ENCODE peak calls at places on chromosomes 1 and 21, in eight cellular contexts. Z, S, A, B, H, C, L and I are unnamed samples.

GRCh38 chr1:213340593-213340992 is 289.6 kb downstream of the RPS6KC1 start:
- DNase-seq in A (no peak), Z (no peak), S (no peak), B (no peak), L (no peak), H (no peak), C (no peak), I (no peak)

GRCh38 chr21:37868896-37869295 is 47.4 kb downstream of the KCNJ6 start:
- DNase-seq in A (no peak), H (no peak), S (no peak), Z (no peak), L (no peak), C (no peak), B (peak), I (no peak)

GRCh38 chr1:167289063-167289442 is 68.4 kb downstream of the POU2F1 start:
- DNase-seq in S (no peak), L (no peak), C (no peak), Z (no peak), A (no peak), B (no peak), H (no peak), I (no peak)

GRCh38 chr1:110200666-110201065 is 9.4 kb upstream of the KCNC4 start:
- DNase-seq in C (no peak), H (no peak), B (no peak), L (no peak), Z (no peak), A (no peak), S (no peak), I (no peak)

GRCh38 chr1:151986501-151987190 is 7.0 kb downstream of the S100A10 start:
- DNase-seq in L (no peak), B (no peak), A (no peak), Z (no peak), C (no peak), S (no peak), H (no peak), I (no peak)

GRCh38 chr1:181190362-181191035 is 102.0 kb downstream of the IER5 start:
- DNase-seq in B (peak), S (no peak), C (no peak), A (no peak), L (no peak), H (no peak), Z (no peak), I (no peak)

GRCh38 chr1:30522031-30523004 is 201.1 kb downstream of the MATN1 start:
- DNase-seq in L (no peak), A (no peak), B (peak), S (no peak), C (no peak), H (peak), Z (no peak), I (no peak)

GRCh38 chr1:159795534-159795933 is 6.6 kb upstream of the FCRL6 start:
- DNase-seq in L (no peak), Z (no peak), H (no peak), A (no peak), C (no peak), B (no peak), S (no peak), I (no peak)

GRCh38 chr1:64921761-64922160 is 44.6 kb downstream of the JAK1 start:
- DNase-seq in L (no peak), Z (no peak), S (no peak), A (no peak), H (no peak), C (no peak), B (peak), I (no peak)

GRCh38 chr1:166974647-166975345 is 544 bp downstream of the ILDR2 start:
- DNase-seq in H (no peak), B (no peak), L (peak), Z (no peak), C (no peak), S (peak), A (peak), I (no peak)

GRCh38 chr1:27554777-27555699 is 48.9 kb downstream of the AHDC1 start:
- DNase-seq in Z (no peak), S (no peak), H (no peak), B (no peak), A (no peak), L (no peak), C (no peak), I (no peak)

GRCh38 chr1:209335090-209335692 is 248.3 kb upstream of the CAMK1G start:
- DNase-seq in H (no peak), Z (no peak), L (peak), A (peak), B (peak), S (no peak), C (peak), I (peak)

GRCh38 chr1:21149862-21150432 is 26.8 kb downstream of the EIF4G3 start:
- DNase-seq in Z (no peak), C (peak), A (no peak), S (no peak), L (peak), H (no peak), B (peak), I (peak)

GRCh38 chr1:205977348-205978014 is 25.7 kb downstream of the RAB7B start:
- DNase-seq in H (peak), L (peak), B (peak), A (peak), C (peak), Z (peak), S (peak), I (peak)

GRCh38 chr1:47804127-47804526 is 193.1 kb downstream of the TRABD2B start:
- DNase-seq in C (no peak), Z (no peak), H (no peak), B (no peak), A (peak), L (no peak), S (no peak), I (no peak)

GRCh38 chr21:44940116-44940631 is 345 bp downstream of the SLX9 start:
- DNase-seq in H (no peak), C (no peak), Z (no peak), S (no peak), A (no peak), B (no peak), L (peak), I (no peak)